ENCODE peak calls at places on chromosome 13, in eight cellular contexts. C is esophagus squamous epithelium, V is RWPE2, N is body of pancreas, L is fibroblast of lung, P is BJ, S is endothelial cell of umbilical vein, O is cardiac muscle cell. Y is an unnamed sample. For H3K27me3, the result is how much of the 10 kb centered on the place peaks cover.

GRCh38 chr13:50393641-50394040 is 378.4 kb downstream of the KCNRG start:
- DNase-seq in C (no peak), V (no peak), N (no peak), L (peak), P (no peak), S (no peak), O (peak), Y (no peak)

GRCh38 chr13:113275387-113275786 is 21.7 kb upstream of the LAMP1 start:
- DNase-seq in C (no peak), V (no peak), N (peak), L (peak), P (no peak), S (peak), O (peak), Y (no peak)

GRCh38 chr13:60411983-60412382 is 15.0 kb downstream of the TDRD3 start:
- DNase-seq in C (no peak), V (no peak), N (no peak), L (peak), P (no peak), S (no peak), O (no peak), Y (no peak)

GRCh38 chr13:77509221-77509620 is 26.3 kb upstream of the SCEL start:
- DNase-seq in C (no peak), V (no peak), N (no peak), L (peak), P (no peak), S (peak), O (no peak), Y (no peak)

GRCh38 chr13:20441879-20442278 is 83.8 kb downstream of the CRYL1 start:
- DNase-seq in C (no peak), V (no peak), N (no peak), L (peak), P (no peak), S (no peak), O (no peak), Y (no peak)

GRCh38 chr13:101127741-101128353 is 288.5 kb downstream of the NALCN start:
- DNase-seq in C (no peak), V (no peak), N (peak), L (peak), P (no peak), S (peak), O (peak), Y (no peak)

GRCh38 chr13:113819731-113820715 is 43.9 kb downstream of the GAS6 start:
- DNase-seq in C (no peak), V (no peak), N (no peak), L (no peak), P (no peak), S (no peak), O (no peak), Y (no peak)

GRCh38 chr13:50612717-50613116 is 230.8 kb downstream of the DLEU7 start:
- DNase-seq in C (no peak), V (no peak), N (no peak), L (no peak), P (no peak), S (peak), O (peak), Y (no peak)

GRCh38 chr13:73223372-73223781 is 164.6 kb downstream of the KLF5 start:
- DNase-seq in C (no peak), V (no peak), N (no peak), L (no peak), P (no peak), S (no peak), O (no peak), Y (peak)

GRCh38 chr13:24097667-24098066 is 62.9 kb upstream of the SPATA13 start:
- DNase-seq in C (no peak), V (no peak), N (no peak), L (no peak), P (no peak), S (no peak), O (no peak), Y (no peak)

GRCh38 chr13:73465629-73465974 is 406.8 kb downstream of the KLF5 start:
- DNase-seq in C (no peak), V (no peak), N (no peak), L (peak), P (no peak), S (no peak), O (no peak), Y (no peak)

GRCh38 chr13:20118268-20119140 is 42.3 kb downstream of the GJA3 start:
- DNase-seq in C (no peak), V (no peak), N (peak), L (peak), P (no peak), S (peak), O (peak), Y (peak)

GRCh38 chr13:49938921-49939320 is 2.8 kb upstream of the SPRYD7 start:
- DNase-seq in C (no peak), V (no peak), N (peak), L (no peak), P (no peak), S (no peak), O (no peak), Y (no peak)

GRCh38 chr13:34265016-34265692 is 447.2 kb downstream of the RFC3 start:
- DNase-seq in C (no peak), V (no peak), N (no peak), L (peak), P (no peak), S (peak), O (no peak), Y (no peak)

GRCh38 chr13:51158923-51159322 is 47.8 kb upstream of the C13orf42 start:
- DNase-seq in C (no peak), V (no peak), N (no peak), L (peak), P (no peak), S (peak), O (no peak), Y (no peak)

GRCh38 chr13:25752957-25753540 is 298.8 kb downstream of the SHISA2 start:
- DNase-seq in C (no peak), V (no peak), N (no peak), L (peak), P (peak), S (peak), O (no peak), Y (no peak)

GRCh38 chr13:85137516-85137915 is 661.7 kb downstream of the SLITRK6 start:
- DNase-seq in C (no peak), V (no peak), N (no peak), L (no peak), P (no peak), S (no peak), O (no peak), Y (no peak)

GRCh38 chr13:51942189-51942588 is 69.1 kb downstream of the ATP7B start:
- DNase-seq in C (no peak), V (no peak), N (no peak), L (no peak), P (no peak), S (no peak), O (no peak), Y (no peak)

GRCh38 chr13:22665531-22665930 is 515.2 kb upstream of the SGCG start:
- DNase-seq in C (no peak), V (no peak), N (no peak), L (no peak), P (no peak), S (no peak), O (no peak), Y (no peak)

GRCh38 chr13:41916173-41916954 is 44.5 kb downstream of the VWA8 start:
- DNase-seq in C (no peak), V (no peak), N (no peak), L (peak), P (peak), S (peak), O (peak), Y (peak)

GRCh38 chr13:75222031-75222430 is 259.9 kb downstream of the TBC1D4 start:
- DNase-seq in C (no peak), V (no peak), N (no peak), L (peak), P (no peak), S (no peak), O (no peak), Y (no peak)

GRCh38 chr13:106291006-106291405 is 244.5 kb downstream of the EFNB2 start:
- DNase-seq in C (no peak), V (no peak), N (no peak), L (peak), P (peak), S (peak), O (no peak), Y (no peak)

GRCh38 chr13:63838366-63839110 is 2422.9 kb upstream of the PCDH20 start:
- DNase-seq in C (no peak), V (no peak), N (no peak), L (no peak), P (no peak), S (no peak), O (no peak), Y (no peak)

GRCh38 chr13:105116966-105117365 is 1418.5 kb downstream of the EFNB2 start:
- DNase-seq in C (no peak), V (no peak), N (no peak), L (no peak), P (no peak), S (peak), O (no peak), Y (no peak)

GRCh38 chr13:36146513-36147276 is 15.5 kb upstream of the DCLK1 start:
- DNase-seq in C (no peak), V (no peak), N (no peak), L (no peak), P (no peak), S (no peak), O (no peak), Y (no peak)

GRCh38 chr13:51291341-51291740 is 48.1 kb upstream of the SERPINE3 start:
- DNase-seq in C (no peak), V (no peak), N (no peak), L (peak), P (no peak), S (no peak), O (no peak), Y (no peak)

GRCh38 chr13:51643114-51643881 is 59.0 kb downstream of the WDFY2 start:
- DNase-seq in C (no peak), V (peak), N (no peak), L (peak), P (peak), S (peak), O (no peak), Y (no peak)

GRCh38 chr13:49627831-49628652 is at the start of gene ARL11:
- DNase-seq in C (peak), V (no peak), N (no peak), L (no peak), P (no peak), S (no peak), O (no peak), Y (peak)

GRCh38 chr13:114259974-114260373 is 21.4 kb upstream of the UPF3A start:
- DNase-seq in C (no peak), V (no peak), N (no peak), L (no peak), P (no peak), S (no peak), O (no peak), Y (no peak)

GRCh38 chr13:28031220-28031903 is 42.9 kb upstream of the URAD start:
- DNase-seq in C (no peak), V (no peak), N (no peak), L (no peak), P (no peak), S (no peak), O (no peak), Y (peak)

GRCh38 chr13:38819053-38819452 is 132.2 kb downstream of the FREM2 start:
- DNase-seq in C (no peak), V (no peak), N (no peak), L (peak), P (no peak), S (peak), O (no peak), Y (no peak)

DNA sequence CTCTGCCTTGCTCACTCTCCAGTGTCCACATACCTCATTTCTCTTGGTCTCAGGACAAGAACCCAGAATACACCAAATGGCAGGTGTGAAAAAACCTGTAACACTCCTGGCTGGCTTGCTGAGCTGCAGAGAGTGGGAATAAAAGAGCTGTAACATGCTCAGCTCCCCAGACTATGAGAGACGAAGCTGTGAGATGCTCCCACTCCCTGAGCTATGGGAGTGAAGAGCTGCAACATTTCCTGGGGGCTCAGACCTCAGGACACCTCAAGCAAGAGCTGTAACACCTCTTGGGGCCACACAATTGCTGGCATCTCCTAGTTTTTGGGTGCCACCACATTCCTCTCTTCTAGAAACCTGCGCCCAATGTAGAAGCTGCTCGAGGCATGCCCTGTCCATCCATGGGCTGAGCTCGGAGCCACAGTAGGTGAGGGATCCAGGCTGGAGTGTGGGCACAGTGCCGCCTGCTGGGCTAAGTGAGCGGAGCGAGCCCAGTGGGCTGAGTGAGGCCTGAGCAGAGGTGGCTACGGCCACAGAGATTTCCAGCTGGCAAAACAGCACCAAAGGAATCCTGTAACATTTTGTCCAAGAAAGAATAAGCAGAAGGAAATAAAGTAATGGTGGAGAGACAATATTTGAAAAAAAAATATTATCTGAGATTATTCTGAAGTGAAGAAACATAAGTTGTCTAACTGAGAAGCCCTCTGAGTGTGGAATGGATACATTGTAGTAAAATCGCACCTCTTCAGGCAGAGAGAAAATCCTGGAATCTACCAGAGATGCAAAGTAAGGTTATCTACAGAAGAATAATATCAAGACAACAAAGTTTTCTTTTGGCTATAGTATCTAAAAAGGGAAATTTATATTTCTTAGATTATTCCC is 186.2 kb upstream of the PCDH9 start:
- DNase-seq in C (no peak), V (no peak), N (peak), L (peak), P (no peak), S (no peak), O (peak), Y (no peak)
- TF ChIP-seq CTCF in C (no peak), V (peak), N (no peak), L (peak), P (peak), S (peak), O (peak), Y (peak)

DNA sequence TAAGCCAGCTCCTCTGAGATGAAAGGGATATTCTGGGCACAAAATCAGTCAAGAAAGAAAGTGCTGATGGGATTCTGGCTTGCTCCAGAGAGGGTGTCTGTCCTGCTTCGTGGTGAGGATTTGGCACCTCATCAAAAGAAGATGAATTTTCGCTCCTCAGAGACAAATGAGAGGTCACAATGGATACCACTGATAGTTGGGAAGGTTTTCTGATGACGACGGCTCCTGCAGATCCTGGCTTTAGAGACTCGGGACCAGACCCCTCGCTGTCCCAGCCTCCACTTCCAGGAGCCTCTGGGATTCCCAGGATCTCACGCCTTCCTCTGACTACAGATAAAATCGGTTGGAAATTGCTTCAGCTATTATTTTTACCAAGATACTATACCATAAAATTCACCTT is 9.8 kb downstream of the TEX29 start:
- DNase-seq in C (no peak), V (no peak), N (no peak), L (no peak), P (no peak), S (no peak), O (no peak), Y (no peak)
- H3K4me3 ChIP-seq in C (no peak), V (no peak), N (no peak), L (no peak), P (no peak), S (no peak), O (no peak), Y (no peak)

GRCh38 chr13:33017410-33017929 is 1.2 kb downstream of the KL start:
- DNase-seq in C (no peak), V (no peak), N (no peak), L (peak), P (no peak), S (peak), O (peak), Y (peak)

GRCh38 chr13:33018886-33019285 is 2.7 kb downstream of the KL start:
- DNase-seq in C (no peak), V (no peak), N (no peak), L (no peak), P (no peak), S (no peak), O (no peak), Y (no peak)

GRCh38 chr13:33015791-33016323 is 366 bp upstream of the KL start:
- DNase-seq in C (no peak), V (no peak), N (no peak), L (no peak), P (no peak), S (no peak), O (peak), Y (peak)

GRCh38 chr13:33015275-33015674 is 948 bp upstream of the KL start:
- DNase-seq in C (no peak), V (no peak), N (no peak), L (no peak), P (no peak), S (no peak), O (no peak), Y (no peak)

GRCh38 chr13:33016414-33017409 is at the start of gene KL:
- DNase-seq in C (no peak), V (no peak), N (no peak), L (peak), P (no peak), S (no peak), O (peak), Y (peak)
- H3K27me3 ChIP-seq in C (under half), V (half or more), N (under half), L (under half), P (under half), S (half or more), O (half or more), Y (under half)

GRCh38 chr13:30796132-30796832 is 60.9 kb downstream of the ALOX5AP start:
- DNase-seq in C (no peak), V (no peak), N (no peak), L (peak), P (no peak), S (peak), O (no peak), Y (no peak)
- TF ChIP-seq CTCF in C (no peak), V (no peak), N (no peak), L (peak), P (peak), S (no peak), O (no peak), Y (peak)

GRCh38 chr13:46620029-46620428 is 67.1 kb downstream of the LRCH1 start:
- DNase-seq in C (no peak), V (no peak), N (no peak), L (no peak), P (no peak), S (no peak), O (no peak), Y (no peak)

GRCh38 chr13:46617885-46618284 is 64.9 kb downstream of the LRCH1 start:
- DNase-seq in C (no peak), V (no peak), N (no peak), L (no peak), P (no peak), S (no peak), O (no peak), Y (no peak)

GRCh38 chr13:46614582-46614981 is 61.6 kb downstream of the LRCH1 start:
- DNase-seq in C (no peak), V (no peak), N (no peak), L (peak), P (no peak), S (peak), O (no peak), Y (no peak)

GRCh38 chr13:46615888-46616531 is 63.0 kb downstream of the LRCH1 start:
- DNase-seq in C (no peak), V (no peak), N (no peak), L (peak), P (no peak), S (peak), O (no peak), Y (no peak)

GRCh38 chr13:46617382-46617781 is 64.4 kb downstream of the LRCH1 start:
- DNase-seq in C (no peak), V (no peak), N (no peak), L (no peak), P (no peak), S (no peak), O (no peak), Y (no peak)
- H3K4me3 ChIP-seq in C (no peak), V (no peak), N (no peak), L (peak), P (no peak), S (no peak), O (no peak), Y (no peak)

DNA sequence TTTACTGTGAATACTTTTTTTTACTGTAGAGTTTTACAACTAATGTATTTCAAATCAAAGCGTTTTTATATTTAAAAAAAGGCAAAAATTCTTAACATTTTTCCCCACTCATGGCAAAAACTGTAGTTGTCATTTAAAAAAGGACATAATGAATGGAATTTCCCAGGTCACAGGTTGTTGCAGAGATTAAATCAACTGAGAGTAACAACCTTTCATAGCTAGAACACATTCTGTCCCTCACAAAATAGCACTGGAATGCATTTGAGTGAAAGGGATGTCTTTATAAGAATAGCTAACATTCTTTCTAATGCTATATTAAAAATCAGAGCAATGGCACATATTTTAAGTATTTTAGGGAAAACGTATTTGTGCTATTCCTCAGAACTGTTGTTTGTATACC is 1393.3 kb upstream of the ATXN8OS start:
- DNase-seq in C (no peak), V (no peak), N (no peak), L (peak), P (no peak), S (no peak), O (no peak), Y (no peak)
- H3K27me3 ChIP-seq in C (under half), V (under half), N (under half), L (under half), P (under half), S (under half), O (under half), Y (under half)